ENCODE peak calls at places on chromosomes 4 and X, in eight cellular contexts. Z is central memory CD4-positive, alpha-beta T cell; X is RWPE1; E is fibroblast of the aortic adventitia; Y is NCI-H510A; P is HT1080; L is non-pigmented ciliary epithelial cell; Q is progenitor cell of endocrine pancreas. G is an unnamed sample.

GRCh38 chr4:40916218-40916555 is 166.4 kb downstream of the NSUN7 start:
- DNase-seq in Z (no peak), X (no peak), E (peak), Y (no peak), P (peak), L (no peak), Q (no peak), G (no peak)

GRCh38 chr4:109125084-109125483 is 177.4 kb downstream of the COL25A1 start:
- DNase-seq in Z (no peak), X (no peak), E (no peak), Y (no peak), P (no peak), L (no peak), Q (no peak), G (no peak)

GRCh38 chr4:17597517-17597916 is 16.9 kb upstream of the MED28 start:
- DNase-seq in Z (no peak), X (no peak), E (no peak), Y (no peak), P (peak), L (no peak), Q (no peak), G (no peak)

GRCh38 chrX:100410083-100410590 is at the start of gene PCDH19:
- DNase-seq in Z (no peak), X (peak), E (peak), Y (peak), P (no peak), L (peak), Q (peak), G (peak)

GRCh38 chr4:113553082-113553481 is 208.5 kb downstream of the CAMK2D start:
- DNase-seq in Z (no peak), X (no peak), E (no peak), Y (no peak), P (no peak), L (no peak), Q (no peak), G (no peak)

GRCh38 chr4:180784940-180785339 is 1458.3 kb upstream of the TENM3 start:
- DNase-seq in Z (no peak), X (no peak), E (no peak), Y (no peak), P (no peak), L (no peak), Q (no peak), G (no peak)

GRCh38 chr4:167221074-167221473 is 13.2 kb downstream of the SPOCK3 start:
- DNase-seq in Z (no peak), X (no peak), E (no peak), Y (no peak), P (no peak), L (no peak), Q (no peak), G (no peak)

GRCh38 chrX:130869239-130869638 is 33.8 kb downstream of the ENOX2 start:
- DNase-seq in Z (no peak), X (no peak), E (peak), Y (no peak), P (no peak), L (no peak), Q (no peak), G (no peak)

GRCh38 chrX:130155564-130155963 is 10.1 kb downstream of the AIFM1 start:
- DNase-seq in Z (no peak), X (no peak), E (peak), Y (no peak), P (no peak), L (no peak), Q (no peak), G (no peak)

GRCh38 chr4:130636486-130636885 is 1540.5 kb downstream of the C4orf33 start:
- DNase-seq in Z (no peak), X (no peak), E (no peak), Y (no peak), P (no peak), L (no peak), Q (no peak), G (no peak)

GRCh38 chrX:153873282-153874090 is 12.5 kb downstream of the L1CAM start:
- DNase-seq in Z (no peak), X (no peak), E (no peak), Y (no peak), P (no peak), L (no peak), Q (no peak), G (peak)

GRCh38 chr4:2256156-2256731 is 5.7 kb downstream of the MXD4 start:
- DNase-seq in Z (no peak), X (no peak), E (no peak), Y (no peak), P (no peak), L (no peak), Q (peak), G (no peak)

G was measured in NT2/D1.